ENCODE peak calls at places on chromosomes 3 and 15, in six cellular contexts. U is ELF-1; E is ELR; Q is neural crest cell; G is lung microvascular endothelial cell; L is activated CD4-positive, CD25-positive, alpha-beta regulatory T cell treated with anti-CD3 and anti-CD28 coated beads, Interleukin-2, amount 50 U/mL, for 72 hours. Y is an unnamed sample.

GRCh38 chr3:59774613-59775012 is 724.8 kb upstream of the CFAP20DC start:
- DNase-seq in G (no peak), Q (no peak), L (no peak), E (peak; percentile 59), U (no peak), Y (peak; percentile 49)

GRCh38 chr3:101963902-101964362 is 114.6 kb downstream of the NFKBIZ start:
- DNase-seq in G (peak; percentile 63), Q (no peak), U (no peak), L (no peak), E (peak; percentile 74), Y (peak; percentile 86)

GRCh38 chr3:10555263-10555662 is 49.9 kb upstream of the ATP2B2 start:
- DNase-seq in G (no peak), U (no peak), Q (no peak), L (no peak), E (no peak), Y (no peak)

GRCh38 chr3:129034650-129035049 is 25.9 kb upstream of the GP9 start:
- DNase-seq in G (no peak), L (no peak), Q (no peak), U (no peak), E (peak; percentile 23), Y (no peak)

GRCh38 chr15:96565266-96565665 is 234.8 kb downstream of the NR2F2 start:
- DNase-seq in E (peak; percentile 8), Q (no peak), G (no peak), U (no peak), L (no peak), Y (peak; percentile 91)

GRCh38 chr3:128497305-128498126 is 4.5 kb upstream of the GATA2 start:
- DNase-seq in L (peak; percentile 72), E (peak; percentile 70), G (peak; percentile 56), Q (peak; percentile 82), U (peak; percentile 87), Y (peak; percentile 36)

GRCh38 chr3:195150194-195151118 is 120.5 kb downstream of the XXYLT1 start:
- DNase-seq in G (peak; percentile 97), L (no peak), U (peak; percentile 78), Q (peak; percentile 3), E (no peak), Y (peak; percentile 74)

GRCh38 chr15:45795487-45796069 is 160.7 kb downstream of the SQOR start:
- DNase-seq in G (peak; percentile 77), E (peak; percentile 41), U (peak; percentile 41), Q (peak; percentile 18), L (no peak), Y (peak; percentile 86)

GRCh38 chr3:61724183-61724582 is 162.8 kb downstream of the PTPRG start:
- DNase-seq in Q (no peak), E (no peak), L (no peak), U (no peak), G (no peak), Y (no peak)

Y was measured in epithelial cell of esophagus.